ENCODE peak calls at places on chromosome 3, in eight cellular contexts. One of them, this sample, is unnamed.

GRCh38 chr3:195763843-195764825 is 43.4 kb downstream of the MUC20 start:
- DNase-seq in hepatic stellate cell: no peak
- DNase-seq in glomerular endothelial cell: no peak
- DNase-seq in effector CD4-positive, alpha-beta T cell: no peak
- DNase-seq in AG20443: no peak
- DNase-seq in A172: no peak
- DNase-seq in activated T-cell treated with anti-CD3 and anti-CD28 coated beads for 4 hours: no peak
- DNase-seq in PC-3: no peak
- DNase-seq in this sample: no peak

GRCh38 chr3:35200056-35200455 is 439.3 kb upstream of the ARPP21 start:
- DNase-seq in hepatic stellate cell: no peak
- DNase-seq in glomerular endothelial cell: peak; percentile 18
- DNase-seq in effector CD4-positive, alpha-beta T cell: no peak
- DNase-seq in AG20443: no peak
- DNase-seq in A172: peak; percentile 87
- DNase-seq in activated T-cell treated with anti-CD3 and anti-CD28 coated beads for 4 hours: no peak
- DNase-seq in PC-3: peak; percentile 45
- DNase-seq in this sample: peak; percentile 85

GRCh38 chr3:158492685-158493084 is 78.3 kb upstream of the MLF1 start:
- DNase-seq in hepatic stellate cell: no peak
- DNase-seq in glomerular endothelial cell: no peak
- DNase-seq in effector CD4-positive, alpha-beta T cell: no peak
- DNase-seq in AG20443: no peak
- DNase-seq in A172: no peak
- DNase-seq in activated T-cell treated with anti-CD3 and anti-CD28 coated beads for 4 hours: no peak
- DNase-seq in PC-3: no peak
- DNase-seq in this sample: no peak

GRCh38 chr3:41920406-41920970 is 41.4 kb downstream of the ULK4 start:
- DNase-seq in hepatic stellate cell: no peak
- DNase-seq in glomerular endothelial cell: no peak
- DNase-seq in effector CD4-positive, alpha-beta T cell: no peak
- DNase-seq in AG20443: no peak
- DNase-seq in A172: no peak
- DNase-seq in activated T-cell treated with anti-CD3 and anti-CD28 coated beads for 4 hours: no peak
- DNase-seq in PC-3: no peak
- DNase-seq in this sample: no peak

GRCh38 chr3:150523538-150523937 is 22.8 kb downstream of the SERP1 start:
- DNase-seq in hepatic stellate cell: no peak
- DNase-seq in glomerular endothelial cell: no peak
- DNase-seq in effector CD4-positive, alpha-beta T cell: no peak
- DNase-seq in AG20443: no peak
- DNase-seq in A172: no peak
- DNase-seq in activated T-cell treated with anti-CD3 and anti-CD28 coated beads for 4 hours: no peak
- DNase-seq in PC-3: no peak
- DNase-seq in this sample: no peak

GRCh38 chr3:44030690-44031344 is 210.9 kb upstream of the TOPAZ1 start:
- DNase-seq in hepatic stellate cell: no peak
- DNase-seq in glomerular endothelial cell: no peak
- DNase-seq in effector CD4-positive, alpha-beta T cell: no peak
- DNase-seq in AG20443: no peak
- DNase-seq in A172: no peak
- DNase-seq in activated T-cell treated with anti-CD3 and anti-CD28 coated beads for 4 hours: no peak
- DNase-seq in PC-3: peak; percentile 25
- DNase-seq in this sample: peak; percentile 25

GRCh38 chr3:186162221-186162620 is 53.3 kb upstream of the ETV5 start:
- DNase-seq in hepatic stellate cell: no peak
- DNase-seq in glomerular endothelial cell: no peak
- DNase-seq in effector CD4-positive, alpha-beta T cell: no peak
- DNase-seq in AG20443: no peak
- DNase-seq in A172: no peak
- DNase-seq in activated T-cell treated with anti-CD3 and anti-CD28 coated beads for 4 hours: no peak
- DNase-seq in PC-3: no peak
- DNase-seq in this sample: no peak

GRCh38 chr3:19436746-19437145 is 288.4 kb downstream of the KCNH8 start:
- DNase-seq in hepatic stellate cell: no peak
- DNase-seq in glomerular endothelial cell: no peak
- DNase-seq in effector CD4-positive, alpha-beta T cell: no peak
- DNase-seq in AG20443: no peak
- DNase-seq in A172: no peak
- DNase-seq in activated T-cell treated with anti-CD3 and anti-CD28 coated beads for 4 hours: no peak
- DNase-seq in PC-3: no peak
- DNase-seq in this sample: no peak

GRCh38 chr3:119514637-119515036 is 16.3 kb downstream of the TIMMDC1 start:
- DNase-seq in hepatic stellate cell: no peak
- DNase-seq in glomerular endothelial cell: no peak
- DNase-seq in effector CD4-positive, alpha-beta T cell: no peak
- DNase-seq in AG20443: no peak
- DNase-seq in A172: no peak
- DNase-seq in activated T-cell treated with anti-CD3 and anti-CD28 coated beads for 4 hours: no peak
- DNase-seq in PC-3: no peak
- DNase-seq in this sample: no peak

GRCh38 chr3:78972617-78973301 is 795.0 kb downstream of the ROBO1 start:
- DNase-seq in hepatic stellate cell: no peak
- DNase-seq in glomerular endothelial cell: no peak
- DNase-seq in effector CD4-positive, alpha-beta T cell: no peak
- DNase-seq in AG20443: no peak
- DNase-seq in A172: peak; percentile 19
- DNase-seq in activated T-cell treated with anti-CD3 and anti-CD28 coated beads for 4 hours: no peak
- DNase-seq in PC-3: peak; percentile 67
- DNase-seq in this sample: no peak

GRCh38 chr3:139124197-139124596 is 79.5 kb upstream of the PRR23C start:
- DNase-seq in hepatic stellate cell: no peak
- DNase-seq in glomerular endothelial cell: no peak
- DNase-seq in effector CD4-positive, alpha-beta T cell: no peak
- DNase-seq in AG20443: no peak
- DNase-seq in A172: no peak
- DNase-seq in activated T-cell treated with anti-CD3 and anti-CD28 coated beads for 4 hours: no peak
- DNase-seq in PC-3: no peak
- DNase-seq in this sample: no peak

GRCh38 chr3:24475945-24476344 is 18.7 kb downstream of the THRB start:
- DNase-seq in hepatic stellate cell: no peak
- DNase-seq in glomerular endothelial cell: no peak
- DNase-seq in effector CD4-positive, alpha-beta T cell: no peak
- DNase-seq in AG20443: peak; percentile 30
- DNase-seq in A172: no peak
- DNase-seq in activated T-cell treated with anti-CD3 and anti-CD28 coated beads for 4 hours: no peak
- DNase-seq in PC-3: peak; percentile 63
- DNase-seq in this sample: peak; percentile 58

This sample was measured in HT1080.